ENCODE peak calls at places on chromosomes 12 and 14, in four cellular contexts. G is IMR-90, O is H9, M is H1. I is an unnamed sample.

GRCh38 chr12:114916124-114916523 is 232.1 kb upstream of the TBX3 start:
- DNase-seq in O (no peak), G (peak), M (no peak), I (no peak)

GRCh38 chr12:50055831-50056628 is 1.4 kb upstream of the ASIC1 start:
- DNase-seq in O (peak), G (peak), M (no peak), I (peak)

GRCh38 chr12:81644503-81644902 is 114.6 kb downstream of the PPFIA2 start:
- DNase-seq in G (peak), M (no peak), O (no peak), I (peak)

GRCh38 chr14:21723431-21724045 is 49.9 kb upstream of the OR4E1 start:
- DNase-seq in O (peak), G (no peak), M (peak), I (peak)

GRCh38 chr12:57008113-57008687 is 1.9 kb upstream of the ZBTB39 start:
- DNase-seq in M (no peak), O (no peak), G (peak), I (peak)

GRCh38 chr12:12704593-12705230 is 8.7 kb upstream of the GPR19 start:
- DNase-seq in G (peak), M (no peak), O (peak), I (peak)

GRCh38 chr12:4287325-4288290 is 14.0 kb downstream of the CCND2 start:
- DNase-seq in M (no peak), G (no peak), O (no peak), I (no peak)

GRCh38 chr14:87863047-87863446 is 129.9 kb downstream of the GALC start:
- DNase-seq in G (no peak), M (no peak), O (no peak), I (no peak)

GRCh38 chr12:133231001-133231400 is 4.7 kb downstream of the ANHX start:
- DNase-seq in M (no peak), G (no peak), O (no peak), I (no peak)

GRCh38 chr12:39406257-39406656 is 36.7 kb downstream of the KIF21A start:
- DNase-seq in O (no peak), G (no peak), M (no peak), I (no peak)

GRCh38 chr14:99730876-99731351 is 46.8 kb downstream of the CYP46A1 start:
- DNase-seq in G (no peak), M (no peak), O (no peak), I (no peak)

GRCh38 chr12:31950492-31950891 is 8.7 kb upstream of the RESF1 start:
- DNase-seq in O (no peak), M (no peak), G (no peak), I (no peak)

GRCh38 chr12:89742337-89743022 is 33.8 kb upstream of the ATP2B1 start:
- DNase-seq in M (no peak), G (no peak), O (no peak), I (no peak)

GRCh38 chr14:70808023-70808401 is 1.3 kb downstream of the MAP3K9 start:
- DNase-seq in M (no peak), O (peak), G (no peak), I (peak)

GRCh38 chr12:11307143-11307542 is 3.1 kb downstream of the PRB4 start:
- DNase-seq in M (no peak), O (no peak), G (no peak), I (no peak)

GRCh38 chr12:90238872-90239271 is 530.2 kb upstream of the ATP2B1 start:
- DNase-seq in G (no peak), O (no peak), M (no peak), I (no peak)

GRCh38 chr14:68104518-68104917 is 284.9 kb downstream of the RAD51B start:
- DNase-seq in G (peak), O (no peak), M (no peak), I (peak)

GRCh38 chr12:38875571-38876228 is 29.7 kb downstream of the CPNE8 start:
- DNase-seq in M (no peak), G (no peak), O (no peak), I (no peak)

GRCh38 chr12:97063292-97063935 is 156.4 kb downstream of the NEDD1 start:
- DNase-seq in O (no peak), G (no peak), M (no peak), I (no peak)

GRCh38 chr14:99348816-99349609 is 77.0 kb upstream of the BCL11B start:
- DNase-seq in M (no peak), G (no peak), O (no peak), I (no peak)

GRCh38 chr14:70753518-70753953 is 55.8 kb downstream of the MAP3K9 start:
- DNase-seq in M (no peak), O (no peak), G (no peak), I (peak)

GRCh38 chr14:90784621-90785270 is 31.5 kb downstream of the TTC7B start:
- DNase-seq in M (no peak), G (no peak), O (no peak), I (no peak)

GRCh38 chr12:50151047-50151687 is 16.0 kb downstream of the CERS5 start:
- DNase-seq in O (no peak), G (peak), M (no peak), I (no peak)

GRCh38 chr12:49974231-49974675 is 1.5 kb downstream of the AQP6 start:
- DNase-seq in G (peak), O (peak), M (no peak), I (peak)

GRCh38 chr14:42992930-42993329 is 1386.3 kb downstream of the LRFN5 start:
- DNase-seq in M (no peak), G (no peak), O (no peak), I (no peak)

GRCh38 chr12:41724216-41724615 is 420.5 kb downstream of the GXYLT1 start:
- DNase-seq in G (no peak), O (no peak), M (no peak), I (no peak)

GRCh38 chr14:64801800-64802199 is 77.9 kb downstream of the SPTB start:
- DNase-seq in G (peak), O (peak), M (no peak), I (peak)

GRCh38 chr14:99939421-99939820 is 125.8 kb upstream of the EVL start:
- DNase-seq in O (no peak), G (no peak), M (no peak), I (no peak)

GRCh38 chr14:54730156-54730961 is 163.4 kb downstream of the SAMD4A start:
- DNase-seq in O (no peak), G (peak), M (no peak), I (no peak)

GRCh38 chr14:85813040-85813439 is 283.1 kb downstream of the FLRT2 start:
- DNase-seq in M (no peak), O (no peak), G (no peak), I (no peak)

DNA sequence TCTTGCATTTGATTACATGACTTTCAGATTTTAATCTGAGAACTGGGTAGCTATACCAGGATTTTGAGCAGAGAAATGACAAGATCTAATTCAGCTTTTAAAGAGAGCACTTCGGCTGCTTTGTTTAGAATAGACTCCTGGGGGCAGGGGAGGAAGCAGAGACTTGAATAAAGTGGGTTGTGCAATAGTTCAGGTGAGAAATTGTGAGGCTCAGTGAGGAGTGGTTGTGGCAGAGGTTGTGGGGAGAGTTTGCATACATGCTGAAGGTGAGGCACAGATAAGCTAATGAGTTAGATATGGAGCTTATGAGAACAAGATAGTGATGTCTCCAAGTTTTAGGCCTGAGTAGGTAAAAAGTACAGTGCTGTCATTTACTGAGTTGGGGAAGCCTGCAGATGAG is 281.4 kb downstream of the FLRT2 start:
- DNase-seq in G (no peak), M (no peak), O (no peak), I (peak)
- H3K56ac ChIP-seq in G (no peak), M (no peak), O (no peak), I (peak)

DNA sequence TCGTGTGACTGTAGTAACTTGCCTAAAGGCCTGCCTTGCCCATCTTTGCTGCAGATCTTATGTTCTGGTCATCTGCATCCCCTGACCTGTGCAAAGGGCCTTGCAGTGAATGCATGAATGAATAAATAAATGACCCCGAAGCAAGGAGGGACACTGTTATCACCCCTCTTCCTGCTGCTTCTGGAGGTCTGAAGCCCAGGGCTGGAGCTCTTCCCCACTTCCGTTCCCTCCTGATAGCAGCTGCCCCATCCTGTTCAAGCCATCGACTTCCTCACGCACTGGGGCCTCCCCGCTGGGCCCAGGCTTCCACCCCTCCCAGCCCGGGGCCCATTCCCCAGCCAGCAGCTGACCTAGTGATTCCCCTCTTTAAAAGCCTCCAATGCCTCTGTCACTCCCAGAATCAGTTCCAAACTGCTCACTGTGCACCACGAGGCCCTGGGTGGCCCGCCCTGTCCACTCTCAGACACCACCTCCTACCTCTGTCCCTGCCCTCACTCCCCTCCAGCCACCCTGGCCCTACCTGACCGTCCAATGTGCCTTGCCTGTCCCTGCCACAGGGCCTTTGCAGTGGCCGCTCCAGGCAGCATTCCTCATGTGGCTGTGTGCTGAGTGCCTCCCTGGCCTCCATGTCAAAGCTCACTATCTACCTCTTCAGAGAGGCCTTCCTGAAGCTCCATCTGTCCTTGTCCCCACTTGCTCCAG is 78.6 kb downstream of the SCARB1 start:
- DNase-seq in M (no peak), O (no peak), G (no peak), I (no peak)
- H3K56ac ChIP-seq in M (no peak), O (no peak), G (no peak), I (no peak)

GRCh38 chr14:59213368-59214315 is 25.2 kb downstream of the DAAM1 start:
- DNase-seq in M (no peak), O (no peak), G (peak), I (no peak)
- H3K56ac ChIP-seq in M (no peak), O (no peak), G (no peak), I (no peak)

DNA sequence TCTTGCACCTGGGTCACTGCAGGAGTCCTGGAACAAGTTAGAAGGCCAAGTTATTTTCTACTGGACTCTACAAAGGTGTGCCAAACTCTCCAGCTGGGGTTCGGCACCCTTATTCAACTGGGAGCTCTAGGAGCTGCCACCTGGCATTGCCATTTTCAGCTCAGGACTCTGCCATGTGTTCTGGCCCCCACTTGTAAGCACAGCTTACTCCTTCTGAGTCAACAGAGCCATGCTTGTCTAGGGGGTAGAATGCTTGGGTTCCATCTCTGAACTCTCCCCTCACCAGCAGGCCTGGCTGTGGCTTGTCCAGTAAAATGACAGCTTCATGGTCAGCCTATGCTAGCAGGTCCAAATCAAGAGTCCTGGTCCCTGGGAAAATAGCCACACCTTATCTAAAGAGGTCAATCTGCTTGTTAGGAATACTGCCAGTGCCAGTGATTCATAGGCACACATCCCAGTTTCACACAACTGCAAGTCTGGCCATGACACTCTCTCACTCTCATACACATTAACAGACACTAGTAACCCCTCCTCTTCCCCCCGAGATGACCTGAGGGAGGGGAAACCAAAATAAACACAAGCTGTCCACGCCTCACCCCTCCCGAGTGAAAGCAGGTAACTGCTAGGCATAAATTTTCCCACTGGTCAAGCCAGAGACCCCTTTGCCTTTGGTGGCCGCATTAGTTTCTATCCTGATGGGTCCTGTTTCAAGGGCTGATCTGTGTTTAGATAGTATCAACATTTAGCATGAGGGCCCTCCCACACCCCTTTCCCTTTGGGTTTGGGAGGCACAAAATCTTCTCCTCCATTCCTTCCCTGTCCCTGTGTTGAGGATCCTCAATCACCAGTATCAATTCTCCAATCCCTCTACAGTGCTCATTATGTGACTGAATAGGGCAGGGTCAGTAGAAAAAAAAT is 182.3 kb upstream of the GZMB start:
- DNase-seq in M (no peak), O (no peak), G (peak), I (no peak)
- H3K56ac ChIP-seq in M (no peak), O (no peak), G (no peak), I (no peak)

DNA sequence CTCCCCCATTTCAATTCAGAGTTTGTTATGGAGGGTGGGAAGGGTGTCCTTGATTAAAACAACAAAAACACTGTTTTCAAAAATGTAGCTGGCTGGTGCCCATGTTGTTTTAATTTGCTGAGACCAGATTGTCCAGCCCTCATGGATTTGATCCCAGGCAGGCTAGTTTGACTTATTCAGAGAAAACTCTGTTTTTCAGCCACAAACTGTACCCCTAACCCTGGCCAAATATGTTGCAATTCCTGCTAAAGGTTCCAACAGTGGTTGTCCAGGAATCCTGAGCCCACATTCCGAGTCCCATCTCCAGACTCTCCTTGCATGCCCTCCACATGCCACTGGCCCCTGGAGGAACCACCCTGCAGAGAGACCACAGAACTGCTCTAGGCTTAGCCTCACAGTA is 36.0 kb downstream of the MAP1LC3B2 start:
- DNase-seq in M (no peak), O (no peak), G (no peak), I (no peak)
- H3K56ac ChIP-seq in M (no peak), O (no peak), G (no peak), I (no peak)

DNA sequence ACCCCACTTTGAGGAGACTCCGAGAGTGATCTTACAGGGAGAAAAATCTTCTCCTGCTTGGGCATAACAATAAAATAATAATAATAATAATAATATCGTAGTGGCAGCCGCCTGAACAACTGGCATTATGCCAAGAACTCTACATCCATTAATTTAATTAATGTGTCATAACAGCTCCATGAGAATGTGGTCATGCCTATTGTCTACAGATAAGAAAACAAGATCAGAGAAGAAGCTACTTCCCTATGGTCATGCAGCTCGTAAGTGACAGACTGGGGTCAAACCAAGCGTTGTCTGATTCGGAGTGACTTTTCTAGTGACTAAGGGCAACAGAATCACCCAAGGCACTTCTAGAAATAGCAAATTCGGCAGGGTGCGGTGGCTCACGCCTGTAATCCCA is 11.8 kb downstream of the PROX2 start:
- DNase-seq in M (no peak), O (no peak), G (no peak), I (no peak)
- H3K56ac ChIP-seq in M (no peak), O (no peak), G (no peak), I (no peak)

GRCh38 chr12:123487428-123487827 is 29.5 kb downstream of the SNRNP35 start:
- DNase-seq in O (no peak), M (no peak), G (no peak), I (no peak)
- H3K56ac ChIP-seq in O (no peak), M (no peak), G (no peak), I (no peak)